ENCODE peak calls at places on chromosomes 12 and 14, in ten cellular contexts. Y is stomach, Z is HCT116, N is gastrocnemius medialis, K is K562, R is esophagus squamous epithelium, T is H1, B is GM12878, L is A549, E is suprapubic skin. S is an unnamed sample.

GRCh38 chr14:94132285-94132887 is 3.0 kb upstream of the IFI27L2 start:
- DNase-seq in R (no peak), E (peak; percentile 49), Z (peak; percentile 66), T (peak; percentile 73), K (no peak), L (peak; percentile 55), N (no peak), B (no peak), Y (peak; percentile 66), S (no peak)

GRCh38 chr14:34460841-34461240 is 1.2 kb downstream of the SPTSSA start:
- DNase-seq in B (no peak), K (no peak), Z (no peak), N (no peak), Y (no peak), L (no peak), T (no peak), E (no peak), R (no peak), S (no peak)

GRCh38 chr12:106648736-106649135 is 65.9 kb downstream of the RFX4 start:
- DNase-seq in K (no peak), N (no peak), R (no peak), Y (no peak), E (no peak), Z (no peak), T (no peak), B (no peak), L (no peak), S (no peak)

GRCh38 chr14:76936483-76936882 is 92.0 kb downstream of the IRF2BPL start:
- DNase-seq in B (no peak), Y (no peak), E (no peak), K (no peak), N (no peak), Z (no peak), T (no peak), L (no peak), R (no peak), S (peak; percentile 86)

GRCh38 chr14:55136868-55137785 is 8.1 kb downstream of the LGALS3 start:
- DNase-seq in B (no peak), L (no peak), K (peak; percentile 22), E (no peak), Y (peak; percentile 79), N (peak; percentile 30), R (no peak), T (no peak), Z (no peak), S (peak; percentile 91)

GRCh38 chr12:94898388-94898787 is 105.1 kb downstream of the NDUFA12 start:
- DNase-seq in E (no peak), T (no peak), K (no peak), Y (no peak), R (no peak), N (no peak), L (no peak), B (no peak), Z (no peak), S (no peak)

GRCh38 chr12:78898416-78898815 is 33.8 kb downstream of the SYT1 start:
- DNase-seq in B (no peak), T (no peak), R (no peak), K (no peak), N (no peak), Y (no peak), Z (no peak), L (no peak), E (no peak), S (peak; percentile 68)

GRCh38 chr12:3155710-3156386 is 78.7 kb downstream of the TSPAN9 start:
- DNase-seq in B (no peak), L (no peak), Z (no peak), Y (no peak), K (no peak), T (no peak), R (no peak), N (no peak), E (no peak), S (no peak)

GRCh38 chr14:24172261-24172860 is 481 bp downstream of the REC8 start:
- DNase-seq in B (no peak), L (no peak), Y (no peak), K (no peak), T (no peak), Z (no peak), N (no peak), E (no peak), R (no peak), S (no peak)

GRCh38 chr14:24171422-24172260 is at the start of gene REC8:
- DNase-seq in Z (no peak), Y (peak; percentile 82), K (no peak), B (peak; percentile 82), N (peak; percentile 32), E (no peak), L (no peak), R (no peak), T (peak; percentile 97), S (peak; percentile 95)

GRCh38 chr14:24165785-24166184 is 4.7 kb downstream of the IRF9 start:
- DNase-seq in Y (no peak), B (no peak), R (no peak), T (no peak), Z (no peak), N (no peak), E (no peak), L (no peak), K (no peak), S (no peak)

GRCh38 chr14:24164591-24164991 is 3.5 kb downstream of the IRF9 start:
- DNase-seq in L (no peak), T (no peak), N (no peak), Y (no peak), R (no peak), E (no peak), B (no peak), Z (no peak), K (no peak), S (no peak)

DNA sequence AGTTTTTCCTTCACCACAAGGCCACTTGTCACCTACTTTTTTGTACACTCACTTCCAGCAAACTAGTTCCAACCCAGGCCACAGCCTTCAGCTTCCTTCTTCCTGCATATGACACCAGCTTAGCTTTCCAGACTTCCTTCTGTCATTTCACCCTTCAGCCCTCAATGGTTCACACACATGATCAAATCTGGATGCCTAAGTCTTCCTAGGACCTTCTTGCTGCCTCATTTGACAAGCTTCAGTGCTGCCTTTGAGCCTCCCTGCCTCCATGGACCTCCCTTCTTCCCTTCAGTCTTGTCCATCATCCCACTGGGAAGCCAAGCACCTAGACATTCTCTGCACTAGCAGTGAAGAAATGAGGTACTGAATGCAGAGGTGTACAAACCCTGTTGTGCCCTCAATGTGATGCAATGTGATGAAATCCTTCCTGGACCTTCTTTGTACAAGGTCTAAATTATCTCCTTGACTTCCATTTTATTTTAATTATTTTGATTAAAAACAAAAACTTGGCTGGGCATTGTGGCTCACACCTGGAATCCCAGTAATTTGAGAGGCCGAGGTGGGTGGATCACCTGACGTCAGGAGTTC is 4.3 kb upstream of the REC8 start:
- DNase-seq in E (no peak), L (no peak), K (no peak), N (no peak), T (no peak), R (no peak), Y (no peak), Z (no peak), B (no peak), S (no peak)
- H3K9me3 ChIP-seq in E (no peaks in the 10 kb centered on the region), L (no peaks in the 10 kb centered on the region), K (no peaks in the 10 kb centered on the region), N (no peaks in the 10 kb centered on the region), T (no peaks in the 10 kb centered on the region), R (no peaks in the 10 kb centered on the region), Y (no peaks in the 10 kb centered on the region), Z (no peaks in the 10 kb centered on the region), B (no peaks in the 10 kb centered on the region), S (no peaks in the 10 kb centered on the region)

GRCh38 chr12:11812558-11813421 is 163.3 kb downstream of the ETV6 start:
- DNase-seq in Z (no peak), N (no peak), R (no peak), L (no peak), Y (no peak), E (no peak), K (no peak), T (peak; percentile 66), B (no peak), S (no peak)
- TF ChIP-seq POLR2A in Z (no peak), N (no peak), R (no peak), L (no peak), Y (no peak), E (no peak), K (no peak), T (no peak), B (peak; percentile 40), S (no peak)

GRCh38 chr12:49664591-49665146 is 41.3 kb downstream of the PRPF40B start:
- DNase-seq in E (no peak), Z (no peak), R (no peak), N (no peak), Y (no peak), K (no peak), L (no peak), T (no peak), B (no peak), S (no peak)

GRCh38 chr12:49664167-49664566 is 40.8 kb downstream of the PRPF40B start:
- DNase-seq in Y (no peak), Z (no peak), E (no peak), R (no peak), N (no peak), T (no peak), K (no peak), B (no peak), L (no peak), S (no peak)

GRCh38 chr12:49665384-49665783 is 41.8 kb downstream of the FMNL3 start:
- DNase-seq in N (no peak), K (no peak), E (no peak), T (no peak), L (no peak), Y (no peak), B (no peak), R (no peak), Z (no peak), S (no peak)

GRCh38 chr12:49666176-49666575 is 41.0 kb downstream of the FMNL3 start:
- DNase-seq in B (no peak), L (no peak), Z (no peak), N (no peak), Y (no peak), R (no peak), K (no peak), E (no peak), T (no peak), S (no peak)

DNA sequence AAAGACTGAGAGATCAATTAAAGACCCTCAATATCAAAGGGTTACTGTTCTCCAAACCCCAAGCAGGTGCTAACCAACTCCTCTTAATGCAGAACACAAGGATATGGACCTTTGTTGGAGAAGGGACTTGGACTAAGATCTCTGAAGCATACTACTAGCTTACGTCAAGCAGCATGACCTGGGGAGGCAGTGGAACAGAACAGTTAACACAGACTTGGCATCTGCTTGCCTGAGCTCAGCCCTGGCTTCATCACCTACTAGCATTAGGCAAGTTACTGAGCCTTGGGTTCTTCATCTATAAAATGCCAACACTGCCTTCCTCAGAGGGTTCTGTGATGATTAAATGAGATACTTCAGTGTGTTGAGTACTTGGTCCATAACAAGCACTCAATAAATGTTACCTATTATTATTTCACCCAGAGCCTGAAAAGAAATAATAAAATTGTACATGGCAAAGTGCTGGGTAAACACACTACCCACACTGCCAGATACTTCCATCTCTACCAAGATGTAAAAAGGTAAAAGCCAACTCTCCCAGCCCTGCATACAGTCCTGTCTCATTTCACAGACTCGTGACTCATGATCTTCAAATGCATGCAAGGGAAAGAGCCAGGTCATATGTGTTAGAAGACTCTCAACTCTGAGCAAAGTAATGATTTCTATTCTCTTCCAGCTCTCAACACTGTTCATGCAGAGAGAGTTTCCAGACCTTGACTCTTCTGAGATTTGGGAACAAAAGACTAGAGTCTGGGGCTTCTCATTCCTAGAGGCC is 39.7 kb downstream of the FMNL3 start:
- DNase-seq in K (no peak), B (no peak), L (no peak), Y (no peak), Z (no peak), T (no peak), R (no peak), N (no peak), E (no peak), S (no peak)
- H3K27ac ChIP-seq in K (no peak overlapping the region), B (no peak overlapping the region), L (no peak overlapping the region), Y (no peak overlapping the region), Z (no peak overlapping the region), T (no peak overlapping the region), R (no peak overlapping the region), N (peak overlapping the region; percentile 4), E (no peak overlapping the region), S (no peak overlapping the region)

GRCh38 chr12:59472273-59472672 is 123.6 kb upstream of the SLC16A7 start:
- DNase-seq in L (no peak), R (no peak), K (no peak), B (peak; percentile 3), T (no peak), Y (no peak), E (no peak), Z (no peak), N (no peak), S (no peak)
- H3K9me3 ChIP-seq in L (no peaks in the 10 kb centered on the region), R (no peaks in the 10 kb centered on the region), K (no peaks in the 10 kb centered on the region), B (no peaks in the 10 kb centered on the region), T (no peaks in the 10 kb centered on the region), Y (no peaks in the 10 kb centered on the region), E (no peaks in the 10 kb centered on the region), Z (no peaks in the 10 kb centered on the region), N (no peaks in the 10 kb centered on the region), S (no peaks in the 10 kb centered on the region)